ENCODE peak calls at places on chromosomes 5 and 9, in four cellular contexts. W, N, T and Q are unnamed samples.
A peak's percentile ranks its signal among the peaks of the same experiment; 100 is the strongest.

GRCh38 chr5:1293997-1294838 is 650 bp downstream of the TERT start:
- DNase-seq in W (no peak), N (no peak), T (peak; percentile 37), Q (no peak)

GRCh38 chr5:135491038-135491551 is 38.9 kb upstream of the TIFAB start:
- DNase-seq in W (no peak), N (no peak), T (no peak), Q (no peak)

GRCh38 chr5:56995605-56996004 is 43.7 kb upstream of the MIER3 start:
- DNase-seq in W (no peak), N (no peak), T (no peak), Q (no peak)

GRCh38 chr5:172502969-172503368 is 48.6 kb upstream of the SH3PXD2B start:
- DNase-seq in W (peak; percentile 7), N (no peak), T (no peak), Q (no peak)

GRCh38 chr5:7970816-7971215 is 101.9 kb downstream of the MTRR start:
- DNase-seq in W (no peak), N (no peak), T (no peak), Q (no peak)

GRCh38 chr5:157046041-157046440 is 12.9 kb downstream of the HAVCR1 start:
- DNase-seq in W (no peak), N (peak; percentile 20), T (no peak), Q (no peak)

GRCh38 chr5:180804129-180804601 is 1.6 kb upstream of the MGAT1 start:
- DNase-seq in W (no peak), N (no peak), T (no peak), Q (no peak)

GRCh38 chr5:59296317-59297264 is 596.9 kb downstream of the PDE4D start:
- DNase-seq in W (no peak), N (no peak), T (no peak), Q (no peak)

GRCh38 chr9:125440411-125440810 is 178.8 kb downstream of the GAPVD1 start:
- DNase-seq in W (no peak), N (no peak), T (no peak), Q (no peak)

GRCh38 chr9:111287127-111287526 is 42.9 kb downstream of the OR2K2 start:
- DNase-seq in W (no peak), N (no peak), T (peak; percentile 56), Q (no peak)

GRCh38 chr9:35680331-35681105 is 6.8 kb downstream of the CA9 start:
- DNase-seq in W (no peak), N (no peak), T (peak; percentile 79), Q (no peak)

GRCh38 chr9:22401671-22402070 is 45.0 kb upstream of the DMRTA1 start:
- DNase-seq in W (no peak), N (no peak), T (no peak), Q (no peak)

GRCh38 chr5:8905021-8905420 is 640.9 kb downstream of the SEMA5A start:
- DNase-seq in W (no peak), N (no peak), T (peak; percentile 76), Q (no peak)

GRCh38 chr5:654071-654778 is 38.9 kb downstream of the TPPP start:
- DNase-seq in W (no peak), N (no peak), T (no peak), Q (no peak)

GRCh38 chr5:82772281-82772680 is 304.9 kb downstream of the TMEM167A start:
- DNase-seq in W (no peak), N (no peak), T (no peak), Q (no peak)

GRCh38 chr5:161105563-161105962 is 253.6 kb upstream of the ATP10B start:
- DNase-seq in W (no peak), N (no peak), T (no peak), Q (no peak)

GRCh38 chr5:56323505-56323904 is 90.4 kb upstream of the ANKRD55 start:
- DNase-seq in W (no peak), N (no peak), T (peak; percentile 42), Q (no peak)

GRCh38 chr5:82356808-82357671 is 78.9 kb upstream of the RPS23 start:
- DNase-seq in W (no peak), N (peak; percentile 78), T (peak; percentile 80), Q (peak; percentile 68)

GRCh38 chr5:1404062-1404461 is 41.2 kb downstream of the SLC6A3 start:
- DNase-seq in W (no peak), N (peak; percentile 1), T (no peak), Q (peak; percentile 24)